ENCODE peak calls at places on chromosomes 4 and X, in nine cellular contexts. W, S, N, G, R, C, E, F and V are unnamed samples.

GRCh38 chrX:114344756-114345155 is 239.1 kb upstream of the HTR2C start:
- DNase-seq in W (peak), S (no peak), N (peak), G (peak), R (no peak), C (no peak), E (no peak), F (no peak), V (peak)

GRCh38 chr4:117134386-117134785 is 49.0 kb upstream of the TRAM1L1 start:
- DNase-seq in W (peak), S (no peak), N (peak), G (peak), R (peak), C (no peak), E (peak), F (no peak), V (peak)

GRCh38 chr4:122764071-122764807 is 31.7 kb downstream of the BBS12 start:
- DNase-seq in W (no peak), S (no peak), N (no peak), G (peak), R (no peak), C (no peak), E (no peak), F (no peak), V (no peak)

GRCh38 chr4:38842998-38843397 is 13.6 kb downstream of the TLR6 start:
- DNase-seq in W (no peak), S (no peak), N (no peak), G (no peak), R (no peak), C (no peak), E (no peak), F (no peak), V (no peak)

GRCh38 chr4:26985836-26986235 is 125.2 kb downstream of the STIM2 start:
- DNase-seq in W (peak), S (no peak), N (no peak), G (peak), R (no peak), C (no peak), E (no peak), F (no peak), V (no peak)

GRCh38 chr4:129488427-129488826 is 392.5 kb downstream of the C4orf33 start:
- DNase-seq in W (no peak), S (no peak), N (no peak), G (no peak), R (no peak), C (no peak), E (no peak), F (no peak), V (no peak)

GRCh38 chrX:39905946-39906345 is 191.8 kb downstream of the BCOR start:
- DNase-seq in W (no peak), S (no peak), N (no peak), G (no peak), R (no peak), C (no peak), E (no peak), F (no peak), V (no peak)

GRCh38 chrX:1140236-1140681 is 72.2 kb downstream of the CRLF2 start:
- DNase-seq in W (no peak), S (no peak), N (no peak), G (no peak), R (no peak), C (no peak), E (peak), F (no peak), V (no peak)

GRCh38 chr4:164169591-164169990 is 584.3 kb upstream of the SMIM31 start:
- DNase-seq in W (no peak), S (no peak), N (no peak), G (no peak), R (no peak), C (no peak), E (no peak), F (no peak), V (peak)

GRCh38 chrX:20181563-20182329 is 40.1 kb upstream of the EIF1AX start:
- DNase-seq in W (no peak), S (no peak), N (no peak), G (no peak), R (no peak), C (no peak), E (no peak), F (no peak), V (no peak)

GRCh38 chr4:137861682-137862081 is 329.4 kb upstream of the PCDH18 start:
- DNase-seq in W (peak), S (no peak), N (no peak), G (peak), R (no peak), C (no peak), E (no peak), F (no peak), V (no peak)

GRCh38 chrX:2627272-2627867 is 63.7 kb upstream of the CD99 start:
- DNase-seq in W (peak), S (no peak), N (peak), G (peak), R (no peak), C (no peak), E (peak), F (no peak), V (peak)

GRCh38 chrX:43655151-43655676 is 885 bp upstream of the MAOA start:
- DNase-seq in W (peak), S (no peak), N (peak), G (peak), R (peak), C (no peak), E (peak), F (no peak), V (peak)

GRCh38 chr4:10716163-10716562 is 31.6 kb upstream of the CLNK start:
- DNase-seq in W (no peak), S (no peak), N (no peak), G (no peak), R (no peak), C (no peak), E (no peak), F (no peak), V (no peak)

GRCh38 chr4:118732591-118733330 is 47.6 kb downstream of the METTL14 start:
- DNase-seq in W (no peak), S (no peak), N (no peak), G (no peak), R (no peak), C (no peak), E (no peak), F (no peak), V (peak)

GRCh38 chr4:139214039-139214534 is 37.1 kb upstream of the ELF2 start:
- DNase-seq in W (peak), S (no peak), N (peak), G (no peak), R (no peak), C (no peak), E (peak), F (no peak), V (no peak)

GRCh38 chrX:108165349-108166111 is 74.0 kb downstream of the ATG4A start:
- DNase-seq in W (no peak), S (no peak), N (peak), G (peak), R (no peak), C (no peak), E (peak), F (no peak), V (peak)

GRCh38 chrX:40531056-40531826 is 49.5 kb upstream of the ATP6AP2 start:
- DNase-seq in W (no peak), S (no peak), N (peak), G (no peak), R (no peak), C (no peak), E (no peak), F (no peak), V (peak)

GRCh38 chr4:151169223-151169622 is 69.8 kb downstream of the RPS3A start:
- DNase-seq in W (no peak), S (no peak), N (no peak), G (peak), R (peak), C (no peak), E (no peak), F (no peak), V (no peak)

GRCh38 chr4:88177981-88178632 is 19.7 kb upstream of the ABCG2 start:
- DNase-seq in W (no peak), S (no peak), N (no peak), G (peak), R (no peak), C (no peak), E (peak), F (no peak), V (peak)

GRCh38 chr4:104330125-104330524 is 164.6 kb downstream of the CXXC4 start:
- DNase-seq in W (no peak), S (no peak), N (no peak), G (no peak), R (no peak), C (no peak), E (no peak), F (no peak), V (no peak)

GRCh38 chr4:174604198-174604597 is 81.9 kb upstream of the HPGD start:
- DNase-seq in W (no peak), S (no peak), N (no peak), G (peak), R (no peak), C (no peak), E (no peak), F (no peak), V (peak)

GRCh38 chr4:153261431-153261830 is 57.2 kb downstream of the TRIM2 start:
- DNase-seq in W (no peak), S (no peak), N (no peak), G (no peak), R (no peak), C (no peak), E (no peak), F (no peak), V (no peak)

GRCh38 chrX:153411255-153411987 is at the start of gene ZFP92:
- DNase-seq in W (peak), S (no peak), N (peak), G (peak), R (no peak), C (no peak), E (no peak), F (peak), V (no peak)

GRCh38 chr4:177455591-177455990 is 13.4 kb upstream of the AGA start:
- DNase-seq in W (no peak), S (no peak), N (no peak), G (peak), R (no peak), C (no peak), E (no peak), F (no peak), V (no peak)

GRCh38 chr4:7295201-7295916 is 103.0 kb downstream of the SORCS2 start:
- DNase-seq in W (no peak), S (peak), N (no peak), G (peak), R (peak), C (no peak), E (no peak), F (no peak), V (no peak)

GRCh38 chrX:124341361-124342132 is 4.8 kb upstream of the SH2D1A start:
- DNase-seq in W (no peak), S (no peak), N (no peak), G (no peak), R (no peak), C (no peak), E (no peak), F (no peak), V (no peak)

GRCh38 chrX:45710081-45710801 is 509.6 kb upstream of the DIPK2B start:
- DNase-seq in W (peak), S (no peak), N (no peak), G (peak), R (no peak), C (no peak), E (no peak), F (peak), V (peak)

GRCh38 chr4:126233483-126233882 is 918.7 kb downstream of the FAT4 start:
- DNase-seq in W (no peak), S (no peak), N (no peak), G (no peak), R (no peak), C (no peak), E (no peak), F (no peak), V (no peak)